ENCODE peak calls at places on chromosomes 13 and 19, in six cellular contexts. P is foreskin keratinocyte; Z is activated CD8-positive, alpha-beta T cell treated with anti-CD3 and anti-CD28 coated beads for 36 hours; A is AG09319; Q is retinal pigment epithelial cell; G is neural progenitor cell. U is an unnamed sample.

GRCh38 chr19:42143341-42144234 is 11.3 kb upstream of the POU2F2 start:
- DNase-seq in A (no peak), Q (no peak), Z (no peak), G (peak; percentile 88), P (no peak), U (no peak)

GRCh38 chr13:77820431-77821149 is 98.0 kb downstream of the EDNRB start:
- DNase-seq in A (no peak), Q (no peak), Z (peak; percentile 2), P (no peak), G (no peak), U (no peak)

GRCh38 chr13:32390484-32390883 is 37.4 kb downstream of the N4BP2L1 start:
- DNase-seq in G (no peak), P (no peak), A (no peak), Q (no peak), Z (no peak), U (no peak)

GRCh38 chr19:29255912-29256311 is 43.0 kb upstream of the UQCRFS1 start:
- DNase-seq in G (no peak), Z (no peak), P (no peak), Q (no peak), A (no peak), U (no peak)

GRCh38 chr19:38718747-38719543 is 25.3 kb downstream of the CAPN12 start:
- DNase-seq in A (no peak), P (peak; percentile 41), Q (peak; percentile 71), G (peak; percentile 44), Z (no peak), U (no peak)

GRCh38 chr19:34588249-34588648 is 88.7 kb downstream of the SCGB2B2 start:
- DNase-seq in Z (peak; percentile 54), A (no peak), Q (no peak), P (no peak), G (no peak), U (no peak)

GRCh38 chr13:38763446-38764381 is 76.8 kb downstream of the FREM2 start:
- DNase-seq in G (peak; percentile 81), Z (peak; percentile 5), P (peak; percentile 38), A (peak; percentile 4), Q (no peak), U (peak; percentile 13)

GRCh38 chr13:33644607-33645543 is 173.1 kb upstream of the RFC3 start:
- DNase-seq in Q (no peak), P (no peak), G (no peak), A (no peak), Z (peak; percentile 25), U (no peak)

GRCh38 chr13:28110414-28110813 is 10.0 kb upstream of the FLT3 start:
- DNase-seq in Z (no peak), Q (no peak), P (no peak), A (no peak), G (no peak), U (no peak)

GRCh38 chr19:734716-735115 is 16.2 kb upstream of the MISP start:
- DNase-seq in P (no peak), Q (no peak), G (no peak), A (no peak), Z (no peak), U (no peak)

GRCh38 chr19:33024398-33024797 is 40.3 kb downstream of the RHPN2 start:
- DNase-seq in Z (no peak), P (no peak), Q (no peak), G (no peak), A (no peak), U (no peak)

DNA sequence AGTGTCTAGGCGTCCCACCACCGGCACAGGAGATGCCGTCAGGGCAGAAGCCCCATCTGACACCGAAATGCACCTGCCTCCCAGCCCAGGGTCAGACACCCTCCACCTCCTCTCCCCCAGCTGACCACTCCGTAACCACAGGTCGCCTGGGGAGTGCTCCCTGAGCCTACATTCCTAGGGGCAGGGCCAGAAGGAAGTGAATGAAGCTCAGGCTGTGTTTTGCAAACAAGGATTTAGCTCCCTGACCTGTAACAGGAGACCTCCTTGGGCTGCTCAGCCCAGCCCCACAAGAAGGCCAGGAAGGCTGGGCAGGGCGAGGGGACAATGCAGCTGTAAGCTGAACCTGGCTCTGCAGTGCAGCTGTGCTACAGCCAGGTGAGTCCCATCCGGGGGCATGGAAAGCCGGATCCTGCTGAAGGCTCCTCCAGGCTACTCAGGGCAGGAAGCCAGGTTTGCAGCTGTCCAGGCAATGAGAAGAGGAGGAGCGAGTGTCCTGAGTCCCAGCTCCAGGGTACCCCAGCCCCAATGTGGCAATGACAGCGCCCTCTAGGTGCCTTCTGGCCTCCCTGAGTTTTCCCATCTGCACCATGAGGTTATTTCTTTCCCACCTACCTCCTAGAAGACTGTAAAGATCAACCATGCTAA is 42.1 kb downstream of the RHPN2 start:
- DNase-seq in A (no peak), Q (no peak), P (no peak), G (peak; percentile 84), Z (no peak), U (no peak)
- TF ChIP-seq CTCF in A (no peak), Q (peak; percentile 29), P (no peak), G (peak; percentile 70), Z (no peak), U (no peak)

GRCh38 chr13:24313449-24313848 is 4.1 kb downstream of the C1QTNF9 start:
- DNase-seq in Q (no peak), Z (no peak), G (no peak), P (no peak), A (no peak), U (no peak)
- TF ChIP-seq CTCF in Q (peak; percentile 27), Z (no peak), G (peak; percentile 26), P (peak; percentile 47), A (peak; percentile 43), U (no peak)

GRCh38 chr13:19795956-19796355 is 13.2 kb upstream of the PSPC1 start:
- DNase-seq in A (no peak), Z (no peak), P (no peak), Q (no peak), G (no peak), U (no peak)

GRCh38 chr13:19794552-19795143 is 11.9 kb upstream of the PSPC1 start:
- DNase-seq in P (peak; percentile 86), Z (no peak), A (no peak), Q (no peak), G (no peak), U (no peak)

GRCh38 chr13:19791953-19792537 is 9.3 kb upstream of the PSPC1 start:
- DNase-seq in Z (no peak), P (no peak), G (peak; percentile 21), Q (no peak), A (no peak), U (no peak)
- TF ChIP-seq CTCF in Z (no peak), P (no peak), G (no peak), Q (no peak), A (no peak), U (no peak)

DNA sequence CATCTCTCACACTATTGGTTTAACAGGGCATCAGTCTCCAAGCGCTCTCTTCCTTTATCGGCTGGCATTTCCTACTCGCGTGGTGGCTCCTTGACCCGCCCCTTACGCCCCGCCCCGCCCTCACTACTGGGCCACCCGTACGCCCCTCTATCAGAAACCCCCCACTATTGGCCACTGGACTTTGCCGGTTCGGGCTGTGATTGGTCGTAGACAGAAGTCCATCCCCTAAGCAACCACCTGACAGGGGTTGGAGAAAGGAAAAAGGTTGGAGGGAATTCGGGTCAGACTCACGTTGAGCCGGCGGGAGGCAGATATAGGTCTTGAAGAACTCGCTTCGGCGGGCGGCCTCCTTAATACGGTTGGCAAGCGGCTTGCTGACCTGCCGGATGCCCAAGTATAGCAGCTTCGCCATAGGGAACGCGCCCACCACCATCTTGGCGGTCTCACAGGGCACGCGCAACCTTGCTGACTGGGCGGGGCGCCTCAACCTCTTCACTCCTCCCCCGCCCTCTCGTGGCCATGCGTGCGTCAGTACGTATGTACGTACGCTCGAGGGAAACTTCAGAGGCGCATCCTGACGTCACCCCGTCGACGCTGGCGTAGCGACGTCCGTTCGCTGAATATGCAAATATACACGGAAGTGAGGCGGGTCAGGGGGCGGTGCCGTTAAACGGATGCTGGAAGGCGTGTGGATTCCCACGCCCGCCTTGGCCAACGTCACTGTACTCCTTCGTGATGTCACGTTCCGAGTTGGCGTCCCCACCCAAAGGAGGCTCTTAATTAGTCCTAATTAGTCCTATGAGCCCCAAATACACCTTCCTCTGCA is at the start of gene OPA3:
- DNase-seq in Z (peak; percentile 100), P (peak; percentile 99), Q (peak; percentile 99), G (peak; percentile 100), A (peak; percentile 100), U (peak; percentile 97)
- TF ChIP-seq CTCF in Z (no peak), P (peak; percentile 33), Q (no peak), G (peak; percentile 59), A (no peak), U (no peak)

DNA sequence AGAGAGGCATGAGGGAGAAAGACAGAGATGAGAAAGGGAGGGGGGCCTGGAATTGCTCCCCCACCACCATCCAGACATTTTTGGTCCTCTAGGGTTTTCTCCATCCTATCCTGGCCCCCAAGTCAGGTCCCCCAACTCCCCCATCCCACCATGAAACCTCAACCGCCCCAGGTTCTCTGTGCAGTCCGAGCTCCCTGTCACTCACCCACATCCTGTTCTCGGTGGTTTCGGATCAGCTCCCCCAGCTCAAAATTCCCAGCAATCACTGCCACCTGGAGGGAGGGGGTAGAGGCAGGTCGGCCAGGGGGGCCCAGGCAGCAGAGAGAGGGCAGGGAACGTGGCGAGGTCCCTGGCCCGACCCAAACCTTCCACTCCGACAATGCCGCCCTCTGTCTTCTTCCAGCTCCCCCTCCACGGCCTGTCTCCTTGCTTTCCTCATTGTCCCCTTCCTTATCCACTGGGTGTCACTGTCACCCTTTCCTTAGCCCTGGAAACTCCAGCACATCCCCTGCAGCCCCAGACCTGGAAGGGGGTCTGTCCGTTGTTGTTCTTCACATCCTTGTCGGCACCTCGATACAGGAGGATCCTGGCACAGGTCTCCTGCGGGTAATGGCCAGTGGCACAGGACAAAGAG is 15.6 kb downstream of the SHANK1 start:
- DNase-seq in Z (no peak), A (no peak), P (no peak), Q (no peak), G (peak; percentile 58), U (no peak)
- TF ChIP-seq CTCF in Z (no peak), A (no peak), P (peak; percentile 31), Q (no peak), G (peak; percentile 50), U (no peak)

DNA sequence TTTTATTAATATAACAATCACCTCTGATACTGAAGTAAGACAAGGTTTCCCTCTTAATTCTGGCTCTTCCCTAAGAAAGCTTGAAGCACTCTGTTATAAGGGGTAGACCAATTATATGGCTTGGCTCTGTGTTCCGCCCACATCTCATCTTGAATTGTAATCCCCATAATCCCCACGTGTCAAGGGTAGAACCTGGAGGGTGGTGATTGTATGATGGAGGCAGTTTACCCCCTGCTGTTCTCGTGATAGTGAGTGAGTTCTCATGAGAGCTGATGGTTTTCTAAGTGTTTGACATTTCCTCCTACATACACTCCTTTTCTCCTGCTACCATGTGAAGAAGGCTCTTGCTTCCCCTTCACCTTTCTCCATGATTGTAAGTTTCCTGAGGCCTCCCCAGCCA is 363.8 kb upstream of the PCDH20 start:
- DNase-seq in Q (no peak), G (peak; percentile 36), P (no peak), Z (no peak), A (no peak), U (no peak)
- TF ChIP-seq CTCF in Q (no peak), G (no peak), P (no peak), Z (no peak), A (no peak), U (no peak)

DNA sequence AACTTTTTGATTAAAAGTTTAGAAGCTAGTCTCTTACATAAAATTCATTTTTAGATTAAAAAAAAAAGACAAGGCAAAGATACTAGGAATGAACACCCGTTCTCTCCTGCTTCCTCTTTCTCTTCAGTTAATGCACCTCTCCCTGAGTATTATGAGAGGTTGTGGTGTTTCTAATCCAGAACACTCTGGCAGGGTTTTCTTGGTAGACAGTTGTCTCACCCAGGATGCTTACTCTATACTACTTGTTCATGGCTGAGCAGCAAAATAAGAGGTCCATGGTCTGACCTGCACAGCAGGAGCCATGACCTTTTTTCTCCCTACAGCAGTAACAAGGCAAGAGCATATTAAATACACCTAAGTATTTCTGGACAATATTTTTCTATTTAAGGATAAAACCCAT is 62.0 kb downstream of the MICU2 start:
- DNase-seq in Z (no peak), A (no peak), G (no peak), P (no peak), Q (no peak), U (no peak)
- TF ChIP-seq CTCF in Z (no peak), A (no peak), G (no peak), P (no peak), Q (no peak), U (no peak)

U was measured in GM13977.